ENCODE peak calls at places on chromosomes 16 and 17, in nine cellular contexts. One of them, this sample, is unnamed.

GRCh38 chr17:2094891-2095535 is 40.1 kb downstream of the HIC1 start:
- DNase-seq in erythroblast: peak
- DNase-seq in NCI-H1417: no peak
- DNase-seq in DMS153: no peak
- DNase-seq in cardiac muscle cell: peak
- DNase-seq in astrocyte of the cerebellum: no peak
- DNase-seq in right cardiac atrium: peak
- DNase-seq in fibroblast of the aortic adventitia: peak
- DNase-seq in endothelial cell: no peak
- DNase-seq in this sample: no peak

GRCh38 chr16:11560701-11561439 is 25.8 kb downstream of the LITAF start:
- DNase-seq in erythroblast: no peak
- DNase-seq in NCI-H1417: no peak
- DNase-seq in DMS153: no peak
- DNase-seq in cardiac muscle cell: no peak
- DNase-seq in astrocyte of the cerebellum: no peak
- DNase-seq in right cardiac atrium: peak
- DNase-seq in fibroblast of the aortic adventitia: no peak
- DNase-seq in endothelial cell: no peak
- DNase-seq in this sample: no peak

GRCh38 chr17:54920819-54921218 is 20.2 kb downstream of the TOM1L1 start:
- DNase-seq in erythroblast: no peak
- DNase-seq in NCI-H1417: no peak
- DNase-seq in DMS153: no peak
- DNase-seq in cardiac muscle cell: no peak
- DNase-seq in astrocyte of the cerebellum: no peak
- DNase-seq in right cardiac atrium: no peak
- DNase-seq in fibroblast of the aortic adventitia: no peak
- DNase-seq in endothelial cell: no peak
- DNase-seq in this sample: no peak

GRCh38 chr17:35046245-35046644 is 17.3 kb downstream of the RFFL start:
- DNase-seq in erythroblast: no peak
- DNase-seq in NCI-H1417: no peak
- DNase-seq in DMS153: no peak
- DNase-seq in cardiac muscle cell: no peak
- DNase-seq in astrocyte of the cerebellum: no peak
- DNase-seq in right cardiac atrium: no peak
- DNase-seq in fibroblast of the aortic adventitia: no peak
- DNase-seq in endothelial cell: no peak
- DNase-seq in this sample: no peak

GRCh38 chr17:50688168-50688719 is 19.5 kb downstream of the ANKRD40 start:
- DNase-seq in erythroblast: no peak
- DNase-seq in NCI-H1417: no peak
- DNase-seq in DMS153: no peak
- DNase-seq in cardiac muscle cell: no peak
- DNase-seq in astrocyte of the cerebellum: no peak
- DNase-seq in right cardiac atrium: no peak
- DNase-seq in fibroblast of the aortic adventitia: no peak
- DNase-seq in endothelial cell: no peak
- DNase-seq in this sample: no peak

GRCh38 chr17:79843475-79843916 is 4.3 kb upstream of the CBX4 start:
- DNase-seq in erythroblast: no peak
- DNase-seq in NCI-H1417: no peak
- DNase-seq in DMS153: no peak
- DNase-seq in cardiac muscle cell: no peak
- DNase-seq in astrocyte of the cerebellum: no peak
- DNase-seq in right cardiac atrium: peak
- DNase-seq in fibroblast of the aortic adventitia: no peak
- DNase-seq in endothelial cell: no peak
- DNase-seq in this sample: no peak

GRCh38 chr17:67258836-67259468 is 14.0 kb upstream of the HELZ start:
- DNase-seq in erythroblast: no peak
- DNase-seq in NCI-H1417: no peak
- DNase-seq in DMS153: no peak
- DNase-seq in cardiac muscle cell: no peak
- DNase-seq in astrocyte of the cerebellum: no peak
- DNase-seq in right cardiac atrium: no peak
- DNase-seq in fibroblast of the aortic adventitia: no peak
- DNase-seq in endothelial cell: no peak
- DNase-seq in this sample: no peak

GRCh38 chr16:15533386-15533785 is 99.0 kb downstream of the BMERB1 start:
- DNase-seq in erythroblast: no peak
- DNase-seq in NCI-H1417: no peak
- DNase-seq in DMS153: no peak
- DNase-seq in cardiac muscle cell: no peak
- DNase-seq in astrocyte of the cerebellum: no peak
- DNase-seq in right cardiac atrium: no peak
- DNase-seq in fibroblast of the aortic adventitia: no peak
- DNase-seq in endothelial cell: no peak
- DNase-seq in this sample: no peak

GRCh38 chr17:70855401-70856054 is 686.2 kb downstream of the KCNJ2 start:
- DNase-seq in erythroblast: no peak
- DNase-seq in NCI-H1417: peak
- DNase-seq in DMS153: peak
- DNase-seq in cardiac muscle cell: peak
- DNase-seq in astrocyte of the cerebellum: peak
- DNase-seq in right cardiac atrium: no peak
- DNase-seq in fibroblast of the aortic adventitia: no peak
- DNase-seq in endothelial cell: no peak
- DNase-seq in this sample: no peak

GRCh38 chr16:85982563-85982939 is 83.6 kb downstream of the IRF8 start:
- DNase-seq in erythroblast: no peak
- DNase-seq in NCI-H1417: no peak
- DNase-seq in DMS153: no peak
- DNase-seq in cardiac muscle cell: no peak
- DNase-seq in astrocyte of the cerebellum: no peak
- DNase-seq in right cardiac atrium: peak
- DNase-seq in fibroblast of the aortic adventitia: no peak
- DNase-seq in endothelial cell: no peak
- DNase-seq in this sample: no peak

GRCh38 chr16:50820225-50820624 is 78.3 kb downstream of the CYLD start:
- DNase-seq in erythroblast: no peak
- DNase-seq in NCI-H1417: no peak
- DNase-seq in DMS153: no peak
- DNase-seq in cardiac muscle cell: no peak
- DNase-seq in astrocyte of the cerebellum: no peak
- DNase-seq in right cardiac atrium: no peak
- DNase-seq in fibroblast of the aortic adventitia: no peak
- DNase-seq in endothelial cell: no peak
- DNase-seq in this sample: no peak

GRCh38 chr16:66603537-66604375 is 748 bp upstream of the CMTM3 start:
- DNase-seq in erythroblast: peak
- DNase-seq in NCI-H1417: peak
- DNase-seq in DMS153: peak
- DNase-seq in cardiac muscle cell: peak
- DNase-seq in astrocyte of the cerebellum: no peak
- DNase-seq in right cardiac atrium: peak
- DNase-seq in fibroblast of the aortic adventitia: peak
- DNase-seq in endothelial cell: peak
- DNase-seq in this sample: peak